ENCODE peak calls at places on chromosome 7, in seven cellular contexts. F is IMR-90, K is GM23338, G is esophagus muscularis mucosa, H is ovary, I is fibroblast of villous mesenchyme, W is epithelial cell of proximal tubule. L is an unnamed sample.
A peak's percentile ranks its signal among the peaks of the same experiment; 100 is the strongest.

GRCh38 chr7:128827248-128827958 is 2.8 kb upstream of the FLNC start:
- DNase-seq in G (no peak), K (no peak), H (peak; percentile 20), W (no peak), F (peak; percentile 83), I (peak; percentile 61), L (peak; percentile 54)

GRCh38 chr7:131012477-131013031 is 278.5 kb upstream of the KLF14 start:
- DNase-seq in G (no peak), K (no peak), H (no peak), F (no peak), W (no peak), I (no peak), L (no peak)

GRCh38 chr7:135074096-135074495 is 73.8 kb upstream of the TMEM140 start:
- DNase-seq in I (no peak), F (no peak), G (no peak), W (no peak), H (no peak), K (no peak), L (no peak)

GRCh38 chr7:101911011-101911799 is 93.8 kb downstream of the CUX1 start:
- DNase-seq in K (no peak), I (peak; percentile 94), G (no peak), F (peak; percentile 37), H (peak; percentile 84), W (no peak), L (no peak)

GRCh38 chr7:22728416-22729029 is 1.5 kb downstream of the IL6 start:
- DNase-seq in G (no peak), F (peak; percentile 71), I (peak; percentile 66), W (peak; percentile 57), H (no peak), K (peak; percentile 79), L (peak; percentile 86)

GRCh38 chr7:158811461-158811860 is 17.8 kb downstream of the ESYT2 start:
- DNase-seq in I (peak; percentile 87), W (peak; percentile 59), K (no peak), G (no peak), F (peak; percentile 63), H (no peak), L (peak; percentile 79)

GRCh38 chr7:107201795-107202450 is 33.1 kb downstream of the HBP1 start:
- DNase-seq in K (peak; percentile 76), I (peak; percentile 21), F (peak; percentile 18), W (no peak), H (no peak), G (no peak), L (peak; percentile 36)

GRCh38 chr7:2509298-2509906 is 10.2 kb upstream of the LFNG start:
- DNase-seq in G (no peak), W (no peak), I (no peak), H (no peak), K (no peak), F (no peak), L (no peak)

GRCh38 chr7:50276446-50276845 is 28.1 kb upstream of the IKZF1 start:
- DNase-seq in I (no peak), W (no peak), F (no peak), G (no peak), K (no peak), H (no peak), L (no peak)

GRCh38 chr7:2819161-2819953 is 24.8 kb downstream of the GNA12 start:
- DNase-seq in K (no peak), H (no peak), G (no peak), I (no peak), F (no peak), W (no peak), L (no peak)

GRCh38 chr7:1564603-1565022 is 5.2 kb downstream of the PSMG3 start:
- DNase-seq in I (peak; percentile 51), H (no peak), K (no peak), W (no peak), G (no peak), F (no peak), L (no peak)

GRCh38 chr7:29394321-29394720 is 169.3 kb upstream of the PRR15 start:
- DNase-seq in G (no peak), F (no peak), I (no peak), W (no peak), H (no peak), K (no peak), L (no peak)

GRCh38 chr7:138097064-138097741 is 20.9 kb downstream of the AKR1D1 start:
- DNase-seq in G (no peak), H (no peak), W (peak; percentile 19), F (no peak), I (peak; percentile 54), K (peak; percentile 53), L (peak; percentile 60)

GRCh38 chr7:155954550-155955366 is 142.5 kb upstream of the SHH start:
- DNase-seq in G (peak; percentile 90), K (no peak), H (no peak), F (no peak), W (no peak), I (no peak), L (no peak)

GRCh38 chr7:1690359-1690958 is 20.4 kb downstream of the ELFN1 start:
- DNase-seq in F (no peak), G (no peak), I (no peak), K (no peak), H (no peak), W (no peak), L (no peak)

GRCh38 chr7:8327199-8327598 is 65.2 kb upstream of the ICA1 start:
- DNase-seq in H (no peak), F (no peak), W (no peak), K (no peak), G (no peak), I (no peak), L (no peak)

GRCh38 chr7:32335107-32335506 is 155.1 kb downstream of the LSM5 start:
- DNase-seq in W (no peak), H (no peak), K (no peak), G (peak; percentile 77), F (peak; percentile 2), I (no peak), L (peak; percentile 10)

GRCh38 chr7:2019693-2020511 is 212.8 kb downstream of the MAD1L1 start:
- DNase-seq in H (no peak), I (peak; percentile 93), F (peak; percentile 97), K (no peak), G (no peak), W (no peak), L (peak; percentile 87)

GRCh38 chr7:47638679-47639306 is 56.9 kb upstream of the TNS3 start:
- DNase-seq in W (no peak), H (peak; percentile 51), G (no peak), I (no peak), K (no peak), F (peak; percentile 69), L (peak; percentile 58)

GRCh38 chr7:44581426-44581906 is 565 bp downstream of the TMED4 start:
- DNase-seq in F (no peak), I (no peak), G (no peak), W (no peak), K (peak; percentile 25), H (no peak), L (no peak)

GRCh38 chr7:75611557-75612178 is 119.5 kb downstream of the SPDYE5 start:
- DNase-seq in I (no peak), G (no peak), F (no peak), K (peak; percentile 57), H (peak; percentile 41), W (peak; percentile 18), L (no peak)

GRCh38 chr7:84497873-84498272 is 303.3 kb upstream of the SEMA3A start:
- DNase-seq in K (no peak), W (no peak), H (no peak), G (no peak), F (no peak), I (peak; percentile 26), L (no peak)

GRCh38 chr7:89776980-89777379 is 377.3 kb upstream of the STEAP1 start:
- DNase-seq in G (no peak), H (no peak), F (no peak), K (no peak), I (no peak), W (no peak), L (no peak)

GRCh38 chr7:10070899-10071298 is 902.8 kb upstream of the PHF14 start:
- DNase-seq in F (no peak), I (no peak), K (no peak), W (no peak), H (no peak), G (no peak), L (no peak)

GRCh38 chr7:43204081-43204480 is 91.6 kb downstream of the HECW1 start:
- DNase-seq in F (peak; percentile 77), G (no peak), K (no peak), H (no peak), W (no peak), I (peak; percentile 61), L (peak; percentile 66)

GRCh38 chr7:116139807-116140206 is 70.5 kb upstream of the TES start:
- DNase-seq in H (no peak), F (peak; percentile 25), W (no peak), I (peak; percentile 18), G (no peak), K (no peak), L (peak; percentile 9)

GRCh38 chr7:20529260-20529659 is 86.2 kb upstream of the ABCB5 start:
- DNase-seq in G (no peak), K (no peak), H (no peak), I (no peak), F (no peak), W (no peak), L (no peak)

GRCh38 chr7:19069842-19070241 is 47.6 kb downstream of the TWIST1 start:
- DNase-seq in W (no peak), G (no peak), H (no peak), F (peak; percentile 24), K (peak; percentile 59), I (peak; percentile 18), L (peak; percentile 16)

DNA sequence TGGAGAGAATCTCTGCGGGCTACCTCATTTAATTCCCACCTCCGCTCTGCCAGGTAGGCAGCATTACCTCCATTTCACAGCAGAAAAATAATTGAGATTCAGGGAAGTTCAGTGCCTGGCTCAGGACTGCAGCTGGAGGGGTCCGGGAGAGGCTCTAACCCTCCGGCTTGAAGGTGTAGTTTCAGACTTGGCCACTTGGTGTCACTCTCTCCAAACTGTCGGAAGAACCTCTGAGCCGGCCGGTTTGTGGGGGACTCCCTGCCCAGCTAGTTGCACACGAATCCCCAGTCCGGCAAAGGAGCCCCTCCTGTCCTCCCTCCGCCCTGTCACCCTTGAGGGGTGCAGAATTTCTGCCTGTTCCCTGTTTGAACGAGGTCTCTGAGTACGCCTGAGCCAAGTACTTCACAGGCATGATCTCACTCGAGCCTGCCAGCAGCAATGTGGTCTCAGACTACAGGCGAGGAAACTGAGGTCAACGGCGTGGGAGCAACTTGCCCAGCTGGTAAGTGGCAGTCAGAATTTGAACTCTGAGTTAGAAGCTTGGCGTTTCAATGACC is 144.7 kb upstream of the ZNF716 start:
- DNase-seq in F (no peak), I (no peak), W (no peak), H (no peak), G (no peak), K (peak; percentile 0), L (no peak)
- TF ChIP-seq CTCF in F (no peak), I (peak; percentile 15), W (peak; percentile 18), H (no peak), G (peak; percentile 46), K (peak; percentile 4), L (no peak)

GRCh38 chr7:141074162-141074989 is 512 bp downstream of the TMEM178B start:
- DNase-seq in H (no peak), F (no peak), K (peak; percentile 62), G (no peak), I (peak; percentile 3), W (no peak), L (no peak)
- H3K4me3 ChIP-seq in H (peak overlapping the region; percentile 37), F (peak overlapping the region; percentile 47), K (peak overlapping the region; percentile 90), G (peak overlapping the region; percentile 61), I (peak overlapping the region; percentile 21), W (peak overlapping the region; percentile 87), L (peak overlapping the region; percentile 7)

GRCh38 chr7:80661729-80662128 is 23.3 kb downstream of the CD36 start:
- DNase-seq in G (no peak), F (no peak), K (peak; percentile 67), H (no peak), W (no peak), I (no peak), L (peak; percentile 10)
- TF ChIP-seq CTCF in G (no peak), F (no peak), K (peak; percentile 62), H (no peak), W (peak; percentile 53), I (peak; percentile 26), L (peak; percentile 26)

GRCh38 chr7:26376208-26376917 is 84.7 kb downstream of the SNX10 start:
- DNase-seq in W (no peak), G (no peak), F (no peak), H (peak; percentile 25), I (no peak), K (peak; percentile 91), L (no peak)
- H3K4me3 ChIP-seq in W (peak overlapping the region; percentile 60), G (peak overlapping the region; percentile 44), F (no peak overlapping the region), H (peak overlapping the region; percentile 0), I (no peak overlapping the region), K (peak overlapping the region; percentile 73), L (no peak overlapping the region)